ENCODE peak calls at places on chromosomes 4 and X, in nine cellular contexts. L is brain microvascular endothelial cell; X is neuronal stem cell; A is right atrium auricular region; J is left ventricle myocardium inferior; N is CD4-positive, CD25-positive, alpha-beta regulatory T cell; K is fibroblast of lung; R is astrocyte of the cerebellum; C is cardiac fibroblast. M is an unnamed sample.

GRCh38 chr4:119873132-119873531 is 193.5 kb downstream of the MAD2L1 start:
- DNase-seq in L (no peak), X (no peak), A (no peak), J (no peak), N (no peak), K (no peak), R (no peak), C (no peak), M (no peak)

GRCh38 chrX:13085533-13085932 is 41.1 kb upstream of the FAM9C start:
- DNase-seq in L (no peak), X (no peak), A (no peak), J (no peak), N (peak), K (no peak), R (no peak), C (no peak), M (no peak)

GRCh38 chrX:153769158-153769864 is 5.3 kb downstream of the PLXNB3 start:
- DNase-seq in L (no peak), X (no peak), A (no peak), J (no peak), N (no peak), K (no peak), R (no peak), C (no peak), M (no peak)

GRCh38 chr4:8760561-8760960 is 111.1 kb downstream of the HMX1 start:
- DNase-seq in L (no peak), X (no peak), A (no peak), J (no peak), N (no peak), K (no peak), R (no peak), C (no peak), M (no peak)

GRCh38 chrX:108573136-108573535 is 133.5 kb downstream of the COL4A5 start:
- DNase-seq in L (no peak), X (no peak), A (no peak), J (no peak), N (no peak), K (no peak), R (no peak), C (no peak), M (no peak)

GRCh38 chr4:164252286-164252685 is 501.6 kb upstream of the SMIM31 start:
- DNase-seq in L (peak), X (peak), A (no peak), J (no peak), N (no peak), K (peak), R (no peak), C (no peak), M (no peak)

GRCh38 chr4:185567828-185568442 is 32.6 kb upstream of the PDLIM3 start:
- DNase-seq in L (peak), X (no peak), A (peak), J (peak), N (no peak), K (peak), R (no peak), C (peak), M (no peak)

GRCh38 chr4:120718979-120719566 is 203.5 kb downstream of the PRDM5 start:
- DNase-seq in L (peak), X (no peak), A (no peak), J (no peak), N (peak), K (peak), R (peak), C (peak), M (no peak)

GRCh38 chr4:56345461-56345860 is 41.8 kb downstream of the AASDH start:
- DNase-seq in L (no peak), X (no peak), A (no peak), J (no peak), N (no peak), K (no peak), R (no peak), C (no peak), M (no peak)

GRCh38 chr4:177728361-177729152 is 286.3 kb upstream of the AGA start:
- DNase-seq in L (no peak), X (no peak), A (no peak), J (no peak), N (no peak), K (peak), R (no peak), C (no peak), M (no peak)

GRCh38 chr4:19999775-20000414 is 251.8 kb upstream of the SLIT2 start:
- DNase-seq in L (no peak), X (no peak), A (no peak), J (no peak), N (no peak), K (no peak), R (no peak), C (no peak), M (no peak)

GRCh38 chr4:56990109-56990508 is 11.4 kb downstream of the POLR2B start:
- DNase-seq in L (peak), X (no peak), A (no peak), J (no peak), N (no peak), K (peak), R (no peak), C (peak), M (no peak)

GRCh38 chr4:32135642-32136041 is 1415.5 kb downstream of the PCDH7 start:
- DNase-seq in L (no peak), X (no peak), A (no peak), J (no peak), N (no peak), K (peak), R (no peak), C (peak), M (peak)

GRCh38 chr4:163400911-163401310 is 57.2 kb downstream of the NPY5R start:
- DNase-seq in L (no peak), X (no peak), A (no peak), J (no peak), N (no peak), K (no peak), R (no peak), C (no peak), M (no peak)

GRCh38 chrX:132740316-132741123 is 217.9 kb downstream of the HS6ST2 start:
- DNase-seq in L (no peak), X (peak), A (no peak), J (no peak), N (no peak), K (no peak), R (no peak), C (no peak), M (no peak)

GRCh38 chrX:10598540-10598939 is 21.8 kb downstream of the MID1 start:
- DNase-seq in L (no peak), X (no peak), A (no peak), J (peak), N (no peak), K (no peak), R (no peak), C (no peak), M (no peak)

GRCh38 chr4:157781361-157781760 is 391.5 kb downstream of the GASK1B start:
- DNase-seq in L (no peak), X (no peak), A (no peak), J (no peak), N (no peak), K (no peak), R (no peak), C (no peak), M (no peak)

GRCh38 chr4:87108142-87108546 is 112.3 kb downstream of the KLHL8 start:
- DNase-seq in L (peak), X (no peak), A (no peak), J (no peak), N (no peak), K (peak), R (peak), C (peak), M (no peak)

GRCh38 chr4:74618659-74619058 is 173.7 kb downstream of the AREG start:
- DNase-seq in L (peak), X (no peak), A (no peak), J (no peak), N (no peak), K (peak), R (no peak), C (peak), M (no peak)

GRCh38 chr4:41072021-41072777 is 142.1 kb downstream of the APBB2 start:
- DNase-seq in L (no peak), X (no peak), A (no peak), J (no peak), N (no peak), K (no peak), R (no peak), C (no peak), M (no peak)

GRCh38 chrX:153625271-153626024 is 21.6 kb upstream of the DUSP9 start:
- DNase-seq in L (no peak), X (no peak), A (no peak), J (no peak), N (no peak), K (no peak), R (no peak), C (no peak), M (no peak)

GRCh38 chr4:181939199-181939945 is 303.8 kb upstream of the TENM3 start:
- DNase-seq in L (no peak), X (no peak), A (no peak), J (no peak), N (no peak), K (peak), R (peak), C (peak), M (no peak)

GRCh38 chrX:50168305-50168704 is 32.5 kb downstream of the AKAP4 start:
- DNase-seq in L (peak), X (no peak), A (no peak), J (no peak), N (no peak), K (peak), R (no peak), C (peak), M (no peak)

GRCh38 chrX:49155243-49155899 is 7.2 kb upstream of the MAGIX start:
- DNase-seq in L (peak), X (peak), A (no peak), J (no peak), N (peak), K (peak), R (peak), C (peak), M (no peak)

GRCh38 chrX:85244411-85245210 is 820 bp downstream of the ZNF711 start:
- DNase-seq in L (no peak), X (peak), A (no peak), J (no peak), N (peak), K (peak), R (no peak), C (no peak), M (no peak)

GRCh38 chr4:146098978-146099377 is 76.5 kb upstream of the LSM6 start:
- DNase-seq in L (no peak), X (no peak), A (no peak), J (no peak), N (no peak), K (no peak), R (no peak), C (no peak), M (no peak)

GRCh38 chr4:146096374-146096773 is 79.1 kb upstream of the LSM6 start:
- DNase-seq in L (no peak), X (no peak), A (no peak), J (no peak), N (no peak), K (no peak), R (no peak), C (no peak), M (no peak)

GRCh38 chr4:146095091-146095690 is 80.3 kb upstream of the LSM6 start:
- DNase-seq in L (peak), X (peak), A (no peak), J (no peak), N (peak), K (peak), R (peak), C (peak), M (peak)

GRCh38 chr4:146098397-146098796 is 77.1 kb upstream of the LSM6 start:
- DNase-seq in L (no peak), X (no peak), A (no peak), J (no peak), N (no peak), K (no peak), R (no peak), C (no peak), M (no peak)

GRCh38 chr4:146095867-146096266 is 79.7 kb upstream of the LSM6 start:
- DNase-seq in L (no peak), X (no peak), A (no peak), J (no peak), N (no peak), K (no peak), R (no peak), C (no peak), M (no peak)
- H3K4me3 ChIP-seq in L (no peak), X (no peak), A (no peak), J (no peak), N (no peak), K (no peak), R (no peak), C (no peak), M (no peak)

DNA sequence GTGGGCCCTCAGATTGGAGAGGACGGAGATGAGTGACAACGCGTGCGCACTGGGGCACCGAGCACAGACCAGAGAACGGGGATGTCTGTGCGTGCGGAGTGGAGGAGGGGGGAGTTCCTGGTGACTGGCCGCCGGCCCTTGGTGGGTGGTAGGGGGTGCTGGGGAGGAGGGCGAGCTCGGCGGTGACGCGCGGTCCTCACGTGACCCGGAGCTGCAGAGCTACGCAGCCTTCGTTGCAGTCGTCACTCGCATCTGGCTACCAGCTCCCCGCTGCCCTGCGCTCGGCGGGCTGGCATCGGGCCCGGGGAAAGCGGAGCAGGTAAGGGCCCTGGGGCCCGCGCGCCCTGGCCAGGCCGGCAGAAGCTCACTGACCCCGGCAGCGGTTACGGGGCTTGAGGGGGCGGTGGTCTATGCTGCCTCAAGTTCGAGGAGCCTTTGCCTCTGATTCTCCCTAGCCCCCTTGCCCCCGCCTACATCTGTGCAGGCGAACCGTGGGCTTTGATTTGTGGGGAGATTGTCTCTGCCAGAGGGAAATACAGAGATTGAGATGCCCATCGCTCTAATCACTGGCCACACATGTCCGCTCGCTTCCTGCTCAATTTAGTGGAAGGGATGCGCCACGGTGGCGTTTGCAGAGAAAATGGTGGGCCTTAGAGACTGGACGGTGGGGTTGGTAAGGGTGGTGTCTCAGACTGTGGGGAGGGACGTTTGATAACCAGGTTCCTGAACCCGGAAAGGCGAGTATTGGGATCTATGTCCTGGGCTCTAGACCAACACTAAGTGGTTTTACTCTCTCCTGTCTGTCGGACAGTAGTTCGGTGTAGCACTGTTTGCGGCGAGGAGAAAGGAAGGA is at the start of gene ARMCX4:
- DNase-seq in L (peak), X (peak), A (no peak), J (peak), N (peak), K (peak), R (no peak), C (peak), M (no peak)
- H3K4me3 ChIP-seq in L (peak), X (peak), A (peak), J (peak), N (peak), K (peak), R (peak), C (peak), M (peak)

GRCh38 chr4:148023782-148024181 is 291.9 kb downstream of the ARHGAP10 start:
- DNase-seq in L (no peak), X (no peak), A (no peak), J (no peak), N (no peak), K (no peak), R (no peak), C (peak), M (no peak)
- H3K4me3 ChIP-seq in L (no peak), X (no peak), A (no peak), J (no peak), N (no peak), K (no peak), R (no peak), C (no peak), M (peak)

GRCh38 chr4:53747401-53747800 is 156.1 kb upstream of the LNX1 start:
- DNase-seq in L (no peak), X (no peak), A (no peak), J (no peak), N (no peak), K (no peak), R (no peak), C (no peak), M (no peak)

GRCh38 chr4:53748328-53748772 is 157.1 kb upstream of the LNX1 start:
- DNase-seq in L (no peak), X (no peak), A (no peak), J (no peak), N (no peak), K (no peak), R (no peak), C (no peak), M (no peak)

DNA sequence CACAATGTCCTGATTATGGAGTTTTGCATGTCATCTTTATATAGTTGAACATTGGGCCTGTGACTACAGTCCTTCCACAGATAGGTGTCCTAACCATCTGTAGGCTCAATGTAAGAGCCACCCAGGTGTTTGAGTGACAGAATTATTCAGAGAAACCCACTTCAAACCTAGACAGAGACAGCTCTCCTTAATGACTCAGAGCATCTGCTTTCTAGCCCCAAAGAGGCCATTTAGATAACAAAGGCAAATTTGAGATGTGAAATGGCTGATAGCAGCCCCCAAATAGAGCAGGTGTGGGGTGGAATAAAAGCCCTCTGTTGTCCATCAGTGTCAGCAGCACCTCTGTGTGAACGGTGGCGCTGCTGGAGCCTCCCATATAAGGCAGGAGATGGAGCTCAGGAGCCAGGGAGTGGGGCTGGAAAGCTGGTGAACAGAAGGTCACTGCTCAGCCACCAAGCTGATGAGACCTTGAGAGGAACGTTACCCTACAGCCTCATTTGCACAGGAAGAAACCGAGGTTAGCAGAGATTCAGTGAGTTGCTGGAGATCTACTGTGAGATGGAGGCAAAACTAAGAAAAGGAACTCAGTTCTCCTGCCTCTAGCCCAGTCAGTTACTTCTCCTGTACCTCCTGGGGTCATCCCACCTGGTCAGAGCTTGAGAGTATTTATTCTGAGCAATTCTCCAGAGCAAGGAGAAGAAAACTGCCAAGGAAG is 153.3 kb upstream of the LNX1 start:
- DNase-seq in L (no peak), X (no peak), A (no peak), J (no peak), N (no peak), K (no peak), R (no peak), C (no peak), M (no peak)
- H3K4me3 ChIP-seq in L (no peak), X (no peak), A (no peak), J (no peak), N (no peak), K (no peak), R (no peak), C (no peak), M (no peak)

GRCh38 chr4:92266521-92266920 is 37.2 kb upstream of the GRID2 start:
- DNase-seq in L (no peak), X (no peak), A (no peak), J (no peak), N (no peak), K (no peak), R (no peak), C (no peak), M (no peak)
- H3K4me3 ChIP-seq in L (no peak), X (no peak), A (no peak), J (no peak), N (no peak), K (no peak), R (no peak), C (no peak), M (no peak)

GRCh38 chr4:42490015-42490414 is 92.7 kb downstream of the SHISA3 start:
- DNase-seq in L (no peak), X (no peak), A (no peak), J (no peak), N (no peak), K (no peak), R (no peak), C (no peak), M (no peak)
- H3K4me3 ChIP-seq in L (no peak), X (no peak), A (no peak), J (no peak), N (no peak), K (no peak), R (no peak), C (no peak), M (no peak)

GRCh38 chr4:85860066-85860465 is 385.1 kb downstream of the ARHGAP24 start:
- DNase-seq in L (peak), X (no peak), A (no peak), J (no peak), N (no peak), K (peak), R (no peak), C (peak), M (no peak)
- H3K4me3 ChIP-seq in L (no peak), X (no peak), A (no peak), J (no peak), N (no peak), K (no peak), R (no peak), C (no peak), M (no peak)

M was measured in AG09309.